ENCODE peak calls at places on chromosomes 13 and 19, in seven cellular contexts. A is ovary, Q is fibroblast of lung, M is left lung, T is endodermal cell, Z is astrocyte, N is Peyer's patch. S is an unnamed sample.

GRCh38 chr13:24039621-24040475 is 120.7 kb upstream of the SPATA13 start:
- DNase-seq in N (no peak), A (no peak), M (no peak), T (no peak), Q (no peak), Z (no peak), S (no peak)

GRCh38 chr13:48156466-48156865 is 61.6 kb upstream of the MED4 start:
- DNase-seq in M (no peak), Z (no peak), A (no peak), Q (no peak), T (peak; percentile 55), N (no peak), S (no peak)

GRCh38 chr13:32883501-32883900 is 132.7 kb upstream of the KL start:
- DNase-seq in N (no peak), A (no peak), T (no peak), Z (peak; percentile 51), M (no peak), Q (peak; percentile 64), S (no peak)

GRCh38 chr19:8965887-8966286 is 44.3 kb downstream of the MUC16 start:
- DNase-seq in M (no peak), Z (no peak), N (no peak), T (peak; percentile 50), Q (no peak), A (no peak), S (no peak)

GRCh38 chr13:21674271-21675009 is 3.6 kb downstream of the FGF9 start:
- DNase-seq in A (no peak), Q (no peak), N (peak; percentile 54), M (peak; percentile 79), Z (no peak), T (peak; percentile 72), S (no peak)

GRCh38 chr19:6579450-6580178 is 11.3 kb downstream of the CD70 start:
- DNase-seq in N (no peak), T (no peak), Z (no peak), A (no peak), M (no peak), Q (no peak), S (no peak)

GRCh38 chr19:55406869-55407624 is 541 bp downstream of the UBE2S start:
- DNase-seq in T (peak; percentile 45), M (peak; percentile 88), Z (no peak), N (peak; percentile 70), Q (no peak), A (no peak), S (no peak)

GRCh38 chr19:39398297-39398864 is 7.2 kb downstream of the MED29 start:
- DNase-seq in A (peak; percentile 68), N (peak; percentile 87), M (peak; percentile 95), Q (peak; percentile 74), Z (peak; percentile 65), T (no peak), S (peak; percentile 56)

GRCh38 chr19:18441804-18442788 is 4.2 kb upstream of the ISYNA1 start:
- DNase-seq in M (no peak), Q (no peak), Z (no peak), N (no peak), T (no peak), A (no peak), S (no peak)

GRCh38 chr19:5558101-5558621 is 9.6 kb downstream of the TINCR start:
- DNase-seq in N (no peak), Q (no peak), Z (no peak), M (no peak), A (no peak), T (no peak), S (no peak)

GRCh38 chr19:33214621-33215020 is 11.0 kb downstream of the SLC7A10 start:
- DNase-seq in Q (peak; percentile 19), T (peak; percentile 86), A (no peak), N (no peak), Z (no peak), M (peak; percentile 0), S (no peak)

GRCh38 chr13:29582171-29582570 is 13.3 kb downstream of the SLC7A1 start:
- DNase-seq in Q (no peak), N (peak; percentile 76), Z (no peak), M (no peak), T (peak; percentile 58), A (no peak), S (no peak)

GRCh38 chr13:49629947-49630346 is 1.6 kb downstream of the ARL11 start:
- DNase-seq in A (no peak), T (no peak), Q (peak; percentile 22), N (no peak), Z (no peak), M (no peak), S (no peak)

GRCh38 chr13:31035162-31035951 is 102.9 kb downstream of the TEX26 start:
- DNase-seq in T (no peak), A (peak; percentile 42), Q (peak; percentile 67), N (no peak), M (no peak), Z (peak; percentile 56), S (no peak)

GRCh38 chr19:14473073-14473790 is 1.9 kb downstream of the PTGER1 start:
- DNase-seq in N (no peak), M (peak; percentile 81), A (no peak), Q (no peak), T (no peak), Z (no peak), S (no peak)

GRCh38 chr19:34651747-34652146 is 25.2 kb downstream of the SCGB2B2 start:
- DNase-seq in N (no peak), A (no peak), Q (no peak), T (no peak), M (no peak), Z (no peak), S (no peak)

GRCh38 chr13:82305588-82305987 is 1576.7 kb downstream of the SLITRK1 start:
- DNase-seq in Z (no peak), N (no peak), A (no peak), Q (no peak), T (no peak), M (no peak), S (no peak)

GRCh38 chr13:46202956-46203355 is 8.8 kb upstream of the LRRC63 start:
- DNase-seq in Q (no peak), T (no peak), Z (no peak), M (no peak), A (no peak), N (no peak), S (no peak)

GRCh38 chr13:48159436-48160225 is 64.7 kb upstream of the MED4 start:
- DNase-seq in M (no peak), Q (peak; percentile 53), A (no peak), T (peak; percentile 64), Z (peak; percentile 26), N (no peak), S (no peak)

GRCh38 chr13:42272115-42272756 is at the start of gene AKAP11:
- DNase-seq in Z (peak; percentile 47), A (no peak), Q (peak; percentile 66), T (no peak), M (peak; percentile 88), N (no peak), S (peak; percentile 47)

DNA sequence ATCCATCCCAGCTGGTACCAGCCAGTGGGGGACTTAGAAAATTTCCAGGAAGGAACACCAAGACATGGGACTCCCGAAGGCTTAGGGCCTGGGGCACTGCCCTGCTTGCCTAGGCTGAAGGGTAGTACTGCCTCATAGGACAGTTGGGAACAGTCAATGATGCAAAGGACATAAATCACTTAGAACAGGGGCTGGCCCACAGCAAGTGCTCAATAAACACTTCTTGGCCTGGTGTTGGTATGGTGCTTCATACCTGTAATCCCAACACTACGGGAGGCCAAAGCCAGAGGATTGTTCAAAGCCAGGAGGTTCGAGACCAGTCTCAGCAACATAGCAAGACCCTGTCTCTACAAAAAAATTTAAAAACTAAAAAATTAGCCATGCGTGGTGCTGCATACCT is 5.8 kb downstream of the KEAP1 start:
- DNase-seq in M (no peak), Q (no peak), T (no peak), Z (no peak), N (no peak), A (no peak), S (no peak)
- H3K27ac ChIP-seq in M (no peak overlapping the region), Q (no peak overlapping the region), T (no peak overlapping the region), Z (no peak overlapping the region), N (no peak overlapping the region), A (no peak overlapping the region), S (no peak overlapping the region)

GRCh38 chr13:95503662-95504061 is 48.9 kb upstream of the CLDN10 start:
- DNase-seq in M (no peak), Z (no peak), Q (no peak), T (no peak), A (no peak), N (no peak), S (no peak)
- TF ChIP-seq CTCF in M (no peak), Z (no peak), Q (no peak), T (no peak), A (no peak), N (no peak), S (no peak)

GRCh38 chr13:70835349-70835748 is 727.1 kb upstream of the KLHL1 start:
- DNase-seq in T (no peak), Z (no peak), N (no peak), M (no peak), A (no peak), Q (no peak), S (no peak)

DNA sequence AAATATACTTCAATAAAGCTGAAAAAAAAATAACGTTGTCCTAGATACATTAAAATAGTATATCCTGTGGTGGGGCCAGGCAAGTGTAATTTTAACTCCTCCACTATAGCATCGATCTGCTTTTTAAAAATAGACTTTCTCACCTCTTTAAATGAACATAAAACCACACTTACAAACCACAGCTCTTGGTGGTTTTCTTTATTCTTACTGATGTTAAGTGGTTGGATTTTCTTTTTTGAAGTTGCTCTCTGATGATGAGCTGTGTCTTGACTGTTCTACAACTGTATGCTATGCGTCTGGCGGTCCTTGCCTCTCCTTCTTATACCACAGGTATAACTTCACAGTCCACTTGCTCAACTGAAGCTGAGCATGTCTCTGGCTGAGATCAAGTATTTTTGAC is 721.5 kb upstream of the KLHL1 start:
- DNase-seq in T (no peak), A (no peak), N (no peak), M (no peak), Z (no peak), Q (no peak), S (no peak)
- H3K4me3 ChIP-seq in T (no peak overlapping the region), A (no peak overlapping the region), N (no peak overlapping the region), M (no peak overlapping the region), Z (no peak overlapping the region), Q (no peak overlapping the region), S (no peak overlapping the region)

GRCh38 chr13:27130223-27131015 is 41.2 kb downstream of the USP12 start:
- DNase-seq in M (no peak), N (no peak), T (no peak), Z (peak; percentile 74), A (no peak), Q (peak; percentile 77), S (no peak)

GRCh38 chr13:27128825-27129627 is 42.6 kb downstream of the USP12 start:
- DNase-seq in M (no peak), Q (peak; percentile 27), N (no peak), A (no peak), Z (no peak), T (no peak), S (no peak)

GRCh38 chr13:27131906-27132305 is 39.7 kb downstream of the USP12 start:
- DNase-seq in T (no peak), Z (no peak), Q (no peak), A (no peak), M (no peak), N (no peak), S (no peak)

GRCh38 chr13:27132538-27132937 is 39.1 kb downstream of the USP12 start:
- DNase-seq in N (no peak), A (no peak), Z (no peak), M (no peak), T (no peak), Q (no peak), S (no peak)

DNA sequence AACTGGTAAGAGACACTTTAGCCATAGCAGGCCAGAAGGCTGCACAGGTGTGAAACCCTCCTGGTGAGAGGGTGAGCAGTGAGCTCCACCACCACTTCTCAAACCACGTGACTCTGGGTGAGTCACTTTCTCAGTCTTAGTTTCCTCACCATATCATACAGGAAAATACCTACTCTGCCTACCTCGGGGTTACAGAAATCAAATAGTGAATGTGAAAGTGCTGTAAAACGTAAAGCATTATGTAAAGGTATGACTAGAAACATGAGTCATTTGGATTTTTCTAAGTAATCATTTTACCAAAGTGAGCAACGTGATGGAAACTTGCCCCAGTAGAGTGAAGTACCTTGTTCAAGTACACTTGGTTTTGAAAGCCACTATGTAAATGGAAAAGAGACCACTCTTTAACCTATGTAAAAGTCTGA is 40.4 kb downstream of the USP12 start:
- DNase-seq in A (no peak), T (no peak), N (no peak), Z (peak; percentile 66), Q (peak; percentile 68), M (no peak), S (no peak)
- H3K27ac ChIP-seq in A (no peak overlapping the region), T (no peak overlapping the region), N (peak overlapping the region; percentile 22), Z (peak overlapping the region; percentile 10), Q (peak overlapping the region; percentile 18), M (peak overlapping the region; percentile 14), S (no peak overlapping the region)